ENCODE peak calls at places on chromosomes 2 and 18, in five cellular contexts. One of them, this sample, is unnamed.

GRCh38 chr2:46772500-46772899 is 143.1 kb downstream of the MCFD2 start:
- DNase-seq in activated CD4-positive, alpha-beta T cell treated with anti-CD3 and anti-CD28 coated beads for 36 hours: no peak
- DNase-seq in frontal cortex: no peak
- DNase-seq in activated CD4-positive, CD25-positive, alpha-beta regulatory T cell treated with anti-CD3 and anti-CD28 coated beads, Interleukin-2, amount 50 U/mL, for 72 hours: no peak
- DNase-seq in activated naive CD4-positive, alpha-beta T cell treated with anti-CD3 and anti-CD28 coated beads for 36 hours: no peak
- DNase-seq in this sample: no peak

GRCh38 chr2:215573495-215573894 is 137.6 kb upstream of the FN1 start:
- DNase-seq in activated CD4-positive, alpha-beta T cell treated with anti-CD3 and anti-CD28 coated beads for 36 hours: no peak
- DNase-seq in frontal cortex: no peak
- DNase-seq in activated CD4-positive, CD25-positive, alpha-beta regulatory T cell treated with anti-CD3 and anti-CD28 coated beads, Interleukin-2, amount 50 U/mL, for 72 hours: no peak
- DNase-seq in activated naive CD4-positive, alpha-beta T cell treated with anti-CD3 and anti-CD28 coated beads for 36 hours: no peak
- DNase-seq in this sample: no peak

GRCh38 chr2:226066391-226066790 is 666.9 kb downstream of the NYAP2 start:
- DNase-seq in activated CD4-positive, alpha-beta T cell treated with anti-CD3 and anti-CD28 coated beads for 36 hours: no peak
- DNase-seq in frontal cortex: no peak
- DNase-seq in activated CD4-positive, CD25-positive, alpha-beta regulatory T cell treated with anti-CD3 and anti-CD28 coated beads, Interleukin-2, amount 50 U/mL, for 72 hours: no peak
- DNase-seq in activated naive CD4-positive, alpha-beta T cell treated with anti-CD3 and anti-CD28 coated beads for 36 hours: no peak
- DNase-seq in this sample: no peak

GRCh38 chr2:156598563-156598962 is 162.4 kb downstream of the GPD2 start:
- DNase-seq in activated CD4-positive, alpha-beta T cell treated with anti-CD3 and anti-CD28 coated beads for 36 hours: no peak
- DNase-seq in frontal cortex: no peak
- DNase-seq in activated CD4-positive, CD25-positive, alpha-beta regulatory T cell treated with anti-CD3 and anti-CD28 coated beads, Interleukin-2, amount 50 U/mL, for 72 hours: no peak
- DNase-seq in activated naive CD4-positive, alpha-beta T cell treated with anti-CD3 and anti-CD28 coated beads for 36 hours: no peak
- DNase-seq in this sample: no peak

GRCh38 chr2:238026953-238027505 is 33.8 kb upstream of the SCLY start:
- DNase-seq in activated CD4-positive, alpha-beta T cell treated with anti-CD3 and anti-CD28 coated beads for 36 hours: no peak
- DNase-seq in frontal cortex: no peak
- DNase-seq in activated CD4-positive, CD25-positive, alpha-beta regulatory T cell treated with anti-CD3 and anti-CD28 coated beads, Interleukin-2, amount 50 U/mL, for 72 hours: no peak
- DNase-seq in activated naive CD4-positive, alpha-beta T cell treated with anti-CD3 and anti-CD28 coated beads for 36 hours: no peak
- DNase-seq in this sample: no peak

GRCh38 chr2:217632036-217632435 is 370.8 kb downstream of the TNS1 start:
- DNase-seq in activated CD4-positive, alpha-beta T cell treated with anti-CD3 and anti-CD28 coated beads for 36 hours: no peak
- DNase-seq in frontal cortex: no peak
- DNase-seq in activated CD4-positive, CD25-positive, alpha-beta regulatory T cell treated with anti-CD3 and anti-CD28 coated beads, Interleukin-2, amount 50 U/mL, for 72 hours: no peak
- DNase-seq in activated naive CD4-positive, alpha-beta T cell treated with anti-CD3 and anti-CD28 coated beads for 36 hours: no peak
- DNase-seq in this sample: no peak

GRCh38 chr2:202169131-202169530 is 69.3 kb downstream of the SUMO1 start:
- DNase-seq in activated CD4-positive, alpha-beta T cell treated with anti-CD3 and anti-CD28 coated beads for 36 hours: no peak
- DNase-seq in frontal cortex: no peak
- DNase-seq in activated CD4-positive, CD25-positive, alpha-beta regulatory T cell treated with anti-CD3 and anti-CD28 coated beads, Interleukin-2, amount 50 U/mL, for 72 hours: no peak
- DNase-seq in activated naive CD4-positive, alpha-beta T cell treated with anti-CD3 and anti-CD28 coated beads for 36 hours: peak
- DNase-seq in this sample: no peak

GRCh38 chr18:69752737-69753380 is 194.8 kb downstream of the CD226 start:
- DNase-seq in activated CD4-positive, alpha-beta T cell treated with anti-CD3 and anti-CD28 coated beads for 36 hours: no peak
- DNase-seq in frontal cortex: no peak
- DNase-seq in activated CD4-positive, CD25-positive, alpha-beta regulatory T cell treated with anti-CD3 and anti-CD28 coated beads, Interleukin-2, amount 50 U/mL, for 72 hours: no peak
- DNase-seq in activated naive CD4-positive, alpha-beta T cell treated with anti-CD3 and anti-CD28 coated beads for 36 hours: no peak
- DNase-seq in this sample: no peak

GRCh38 chr2:59694176-59694575 is 859.3 kb downstream of the BCL11A start:
- DNase-seq in activated CD4-positive, alpha-beta T cell treated with anti-CD3 and anti-CD28 coated beads for 36 hours: no peak
- DNase-seq in frontal cortex: no peak
- DNase-seq in activated CD4-positive, CD25-positive, alpha-beta regulatory T cell treated with anti-CD3 and anti-CD28 coated beads, Interleukin-2, amount 50 U/mL, for 72 hours: no peak
- DNase-seq in activated naive CD4-positive, alpha-beta T cell treated with anti-CD3 and anti-CD28 coated beads for 36 hours: no peak
- DNase-seq in this sample: no peak

GRCh38 chr2:61420986-61421546 is 49.8 kb downstream of the USP34 start:
- DNase-seq in activated CD4-positive, alpha-beta T cell treated with anti-CD3 and anti-CD28 coated beads for 36 hours: no peak
- DNase-seq in frontal cortex: no peak
- DNase-seq in activated CD4-positive, CD25-positive, alpha-beta regulatory T cell treated with anti-CD3 and anti-CD28 coated beads, Interleukin-2, amount 50 U/mL, for 72 hours: no peak
- DNase-seq in activated naive CD4-positive, alpha-beta T cell treated with anti-CD3 and anti-CD28 coated beads for 36 hours: no peak
- DNase-seq in this sample: no peak

GRCh38 chr2:78721302-78722033 is 304.0 kb upstream of the REG3G start:
- DNase-seq in activated CD4-positive, alpha-beta T cell treated with anti-CD3 and anti-CD28 coated beads for 36 hours: no peak
- DNase-seq in frontal cortex: no peak
- DNase-seq in activated CD4-positive, CD25-positive, alpha-beta regulatory T cell treated with anti-CD3 and anti-CD28 coated beads, Interleukin-2, amount 50 U/mL, for 72 hours: no peak
- DNase-seq in activated naive CD4-positive, alpha-beta T cell treated with anti-CD3 and anti-CD28 coated beads for 36 hours: no peak
- DNase-seq in this sample: no peak

GRCh38 chr2:121137571-121137970 is 147.4 kb downstream of the TFCP2L1 start:
- DNase-seq in activated CD4-positive, alpha-beta T cell treated with anti-CD3 and anti-CD28 coated beads for 36 hours: no peak
- DNase-seq in frontal cortex: no peak
- DNase-seq in activated CD4-positive, CD25-positive, alpha-beta regulatory T cell treated with anti-CD3 and anti-CD28 coated beads, Interleukin-2, amount 50 U/mL, for 72 hours: no peak
- DNase-seq in activated naive CD4-positive, alpha-beta T cell treated with anti-CD3 and anti-CD28 coated beads for 36 hours: no peak
- DNase-seq in this sample: no peak

GRCh38 chr2:217004636-217005035 is 144.8 kb upstream of the TNP1 start:
- DNase-seq in activated CD4-positive, alpha-beta T cell treated with anti-CD3 and anti-CD28 coated beads for 36 hours: no peak
- DNase-seq in frontal cortex: no peak
- DNase-seq in activated CD4-positive, CD25-positive, alpha-beta regulatory T cell treated with anti-CD3 and anti-CD28 coated beads, Interleukin-2, amount 50 U/mL, for 72 hours: no peak
- DNase-seq in activated naive CD4-positive, alpha-beta T cell treated with anti-CD3 and anti-CD28 coated beads for 36 hours: no peak
- DNase-seq in this sample: no peak

GRCh38 chr2:64204006-64204632 is 59.9 kb upstream of the PELI1 start:
- DNase-seq in activated CD4-positive, alpha-beta T cell treated with anti-CD3 and anti-CD28 coated beads for 36 hours: peak
- DNase-seq in frontal cortex: no peak
- DNase-seq in activated CD4-positive, CD25-positive, alpha-beta regulatory T cell treated with anti-CD3 and anti-CD28 coated beads, Interleukin-2, amount 50 U/mL, for 72 hours: peak
- DNase-seq in activated naive CD4-positive, alpha-beta T cell treated with anti-CD3 and anti-CD28 coated beads for 36 hours: peak
- DNase-seq in this sample: peak

GRCh38 chr2:238142382-238143205 is 4.1 kb downstream of the KLHL30 start:
- DNase-seq in activated CD4-positive, alpha-beta T cell treated with anti-CD3 and anti-CD28 coated beads for 36 hours: no peak
- DNase-seq in frontal cortex: no peak
- DNase-seq in activated CD4-positive, CD25-positive, alpha-beta regulatory T cell treated with anti-CD3 and anti-CD28 coated beads, Interleukin-2, amount 50 U/mL, for 72 hours: no peak
- DNase-seq in activated naive CD4-positive, alpha-beta T cell treated with anti-CD3 and anti-CD28 coated beads for 36 hours: no peak
- DNase-seq in this sample: no peak

GRCh38 chr2:37085731-37086147 is 1.4 kb downstream of the GPATCH11 start:
- DNase-seq in activated CD4-positive, alpha-beta T cell treated with anti-CD3 and anti-CD28 coated beads for 36 hours: peak
- DNase-seq in frontal cortex: no peak
- DNase-seq in activated CD4-positive, CD25-positive, alpha-beta regulatory T cell treated with anti-CD3 and anti-CD28 coated beads, Interleukin-2, amount 50 U/mL, for 72 hours: no peak
- DNase-seq in activated naive CD4-positive, alpha-beta T cell treated with anti-CD3 and anti-CD28 coated beads for 36 hours: no peak
- DNase-seq in this sample: peak

This sample was measured in activated CD8-positive, alpha-beta T cell treated with anti-CD3 and anti-CD28 coated beads for 36 hours.